ENCODE peak calls at places on chromosomes 16 and 17, in seven cellular contexts. One of them, this sample, is unnamed.

GRCh38 chr16:88633684-88634140 is 4.7 kb upstream of the IL17C start:
- DNase-seq in iPS DF 6.9: no peak
- DNase-seq in thoracic aorta: no peak
- DNase-seq in left lung: no peak
- DNase-seq in colonic mucosa: peak; percentile 64
- DNase-seq in H9: peak; percentile 86
- DNase-seq in testis: peak; percentile 36
- DNase-seq in this sample: peak; percentile 46

GRCh38 chr16:51302042-51302441 is 151.0 kb upstream of the SALL1 start:
- DNase-seq in thoracic aorta: no peak
- DNase-seq in H9: no peak
- DNase-seq in colonic mucosa: no peak
- DNase-seq in iPS DF 6.9: no peak
- DNase-seq in testis: no peak
- DNase-seq in left lung: no peak
- DNase-seq in this sample: no peak

GRCh38 chr17:36722121-36722902 is 120.9 kb downstream of the MRM1 start:
- DNase-seq in thoracic aorta: no peak
- DNase-seq in colonic mucosa: peak; percentile 72
- DNase-seq in iPS DF 6.9: no peak
- DNase-seq in H9: peak; percentile 84
- DNase-seq in left lung: peak; percentile 88
- DNase-seq in testis: peak; percentile 76
- DNase-seq in this sample: peak; percentile 51

GRCh38 chr16:49854227-49855203 is 1.4 kb downstream of the ZNF423 start:
- DNase-seq in left lung: no peak
- DNase-seq in testis: no peak
- DNase-seq in H9: no peak
- DNase-seq in iPS DF 6.9: no peak
- DNase-seq in thoracic aorta: no peak
- DNase-seq in colonic mucosa: peak; percentile 60
- DNase-seq in this sample: no peak

GRCh38 chr16:84207266-84207665 is 16.3 kb downstream of the ADAD2 start:
- DNase-seq in testis: no peak
- DNase-seq in thoracic aorta: no peak
- DNase-seq in H9: no peak
- DNase-seq in left lung: no peak
- DNase-seq in colonic mucosa: no peak
- DNase-seq in iPS DF 6.9: no peak
- DNase-seq in this sample: no peak

GRCh38 chr16:11105038-11105903 is 150.7 kb downstream of the SOCS1 start:
- DNase-seq in thoracic aorta: no peak
- DNase-seq in H9: no peak
- DNase-seq in colonic mucosa: peak; percentile 39
- DNase-seq in testis: peak; percentile 37
- DNase-seq in left lung: no peak
- DNase-seq in iPS DF 6.9: no peak
- DNase-seq in this sample: no peak

GRCh38 chr16:66502020-66502913 is 47.7 kb downstream of the TK2 start:
- DNase-seq in left lung: no peak
- DNase-seq in iPS DF 6.9: no peak
- DNase-seq in colonic mucosa: no peak
- DNase-seq in H9: no peak
- DNase-seq in testis: peak; percentile 83
- DNase-seq in thoracic aorta: no peak
- DNase-seq in this sample: no peak

GRCh38 chr17:12402963-12403622 is 262.6 kb upstream of the MYOCD start:
- DNase-seq in left lung: no peak
- DNase-seq in H9: no peak
- DNase-seq in testis: no peak
- DNase-seq in thoracic aorta: no peak
- DNase-seq in iPS DF 6.9: no peak
- DNase-seq in colonic mucosa: no peak
- DNase-seq in this sample: no peak

GRCh38 chr17:28495626-28496025 is 10.5 kb upstream of the FOXN1 start:
- DNase-seq in thoracic aorta: no peak
- DNase-seq in testis: no peak
- DNase-seq in iPS DF 6.9: no peak
- DNase-seq in H9: no peak
- DNase-seq in colonic mucosa: no peak
- DNase-seq in left lung: no peak
- DNase-seq in this sample: no peak

GRCh38 chr16:77844801-77845200 is 56.4 kb downstream of the VAT1L start:
- DNase-seq in iPS DF 6.9: no peak
- DNase-seq in left lung: no peak
- DNase-seq in H9: no peak
- DNase-seq in testis: no peak
- DNase-seq in colonic mucosa: no peak
- DNase-seq in thoracic aorta: no peak
- DNase-seq in this sample: no peak

GRCh38 chr17:2054262-2054739 is 602 bp upstream of the HIC1 start:
- DNase-seq in colonic mucosa: no peak
- DNase-seq in left lung: peak; percentile 66
- DNase-seq in thoracic aorta: no peak
- DNase-seq in H9: peak; percentile 71
- DNase-seq in iPS DF 6.9: no peak
- DNase-seq in testis: no peak
- DNase-seq in this sample: no peak

GRCh38 chr17:17685775-17686291 is 4.6 kb downstream of the RAI1 start:
- DNase-seq in iPS DF 6.9: no peak
- DNase-seq in left lung: peak; percentile 60
- DNase-seq in testis: peak; percentile 68
- DNase-seq in thoracic aorta: no peak
- DNase-seq in colonic mucosa: peak; percentile 88
- DNase-seq in H9: peak; percentile 63
- DNase-seq in this sample: no peak

GRCh38 chr17:35213412-35213925 is 19.3 kb upstream of the SLC35G3 start:
- DNase-seq in colonic mucosa: no peak
- DNase-seq in thoracic aorta: no peak
- DNase-seq in testis: no peak
- DNase-seq in H9: no peak
- DNase-seq in iPS DF 6.9: no peak
- DNase-seq in left lung: no peak
- DNase-seq in this sample: no peak

GRCh38 chr17:57090560-57091185 is 5.6 kb downstream of the AKAP1 start:
- DNase-seq in H9: no peak
- DNase-seq in iPS DF 6.9: no peak
- DNase-seq in colonic mucosa: no peak
- DNase-seq in left lung: no peak
- DNase-seq in thoracic aorta: no peak
- DNase-seq in testis: no peak
- DNase-seq in this sample: no peak

GRCh38 chr16:68752602-68753001 is 15.5 kb downstream of the CDH1 start:
- DNase-seq in testis: no peak
- DNase-seq in H9: no peak
- DNase-seq in iPS DF 6.9: no peak
- DNase-seq in thoracic aorta: no peak
- DNase-seq in left lung: no peak
- DNase-seq in colonic mucosa: peak; percentile 66
- DNase-seq in this sample: no peak

GRCh38 chr16:2148714-2149629 is 547 bp downstream of the RAB26 start:
- DNase-seq in iPS DF 6.9: no peak
- DNase-seq in colonic mucosa: peak; percentile 51
- DNase-seq in testis: no peak
- DNase-seq in H9: peak; percentile 52
- DNase-seq in left lung: no peak
- DNase-seq in thoracic aorta: no peak
- DNase-seq in this sample: no peak

GRCh38 chr16:58843675-58844074 is 109.6 kb upstream of the GOT2 start:
- DNase-seq in iPS DF 6.9: no peak
- DNase-seq in H9: no peak
- DNase-seq in thoracic aorta: no peak
- DNase-seq in colonic mucosa: no peak
- DNase-seq in testis: no peak
- DNase-seq in left lung: no peak
- DNase-seq in this sample: no peak

GRCh38 chr17:30240177-30240576 is 4.7 kb upstream of the SLC6A4 start:
- DNase-seq in colonic mucosa: no peak
- DNase-seq in H9: no peak
- DNase-seq in iPS DF 6.9: no peak
- DNase-seq in left lung: no peak
- DNase-seq in testis: no peak
- DNase-seq in thoracic aorta: no peak
- DNase-seq in this sample: no peak

GRCh38 chr16:88649195-88649923 is 1.5 kb downstream of the CYBA start:
- DNase-seq in iPS DF 6.9: no peak
- DNase-seq in testis: no peak
- DNase-seq in left lung: peak; percentile 75
- DNase-seq in colonic mucosa: no peak
- DNase-seq in H9: no peak
- DNase-seq in thoracic aorta: no peak
- DNase-seq in this sample: no peak

GRCh38 chr17:36128411-36128978 is 24.9 kb downstream of the CCL4 start:
- DNase-seq in colonic mucosa: peak; percentile 82
- DNase-seq in testis: no peak
- DNase-seq in H9: no peak
- DNase-seq in iPS DF 6.9: no peak
- DNase-seq in thoracic aorta: no peak
- DNase-seq in left lung: no peak
- DNase-seq in this sample: no peak

GRCh38 chr16:81143921-81144471 is 47.8 kb upstream of the GCSH start:
- DNase-seq in H9: no peak
- DNase-seq in left lung: no peak
- DNase-seq in thoracic aorta: no peak
- DNase-seq in testis: no peak
- DNase-seq in colonic mucosa: no peak
- DNase-seq in iPS DF 6.9: no peak
- DNase-seq in this sample: no peak

GRCh38 chr17:64661981-64662773 is at the start of gene SMURF2:
- DNase-seq in H9: peak; percentile 90
- DNase-seq in thoracic aorta: peak; percentile 34
- DNase-seq in colonic mucosa: peak; percentile 84
- DNase-seq in testis: peak; percentile 85
- DNase-seq in iPS DF 6.9: no peak
- DNase-seq in left lung: peak; percentile 95
- DNase-seq in this sample: peak; percentile 79

DNA sequence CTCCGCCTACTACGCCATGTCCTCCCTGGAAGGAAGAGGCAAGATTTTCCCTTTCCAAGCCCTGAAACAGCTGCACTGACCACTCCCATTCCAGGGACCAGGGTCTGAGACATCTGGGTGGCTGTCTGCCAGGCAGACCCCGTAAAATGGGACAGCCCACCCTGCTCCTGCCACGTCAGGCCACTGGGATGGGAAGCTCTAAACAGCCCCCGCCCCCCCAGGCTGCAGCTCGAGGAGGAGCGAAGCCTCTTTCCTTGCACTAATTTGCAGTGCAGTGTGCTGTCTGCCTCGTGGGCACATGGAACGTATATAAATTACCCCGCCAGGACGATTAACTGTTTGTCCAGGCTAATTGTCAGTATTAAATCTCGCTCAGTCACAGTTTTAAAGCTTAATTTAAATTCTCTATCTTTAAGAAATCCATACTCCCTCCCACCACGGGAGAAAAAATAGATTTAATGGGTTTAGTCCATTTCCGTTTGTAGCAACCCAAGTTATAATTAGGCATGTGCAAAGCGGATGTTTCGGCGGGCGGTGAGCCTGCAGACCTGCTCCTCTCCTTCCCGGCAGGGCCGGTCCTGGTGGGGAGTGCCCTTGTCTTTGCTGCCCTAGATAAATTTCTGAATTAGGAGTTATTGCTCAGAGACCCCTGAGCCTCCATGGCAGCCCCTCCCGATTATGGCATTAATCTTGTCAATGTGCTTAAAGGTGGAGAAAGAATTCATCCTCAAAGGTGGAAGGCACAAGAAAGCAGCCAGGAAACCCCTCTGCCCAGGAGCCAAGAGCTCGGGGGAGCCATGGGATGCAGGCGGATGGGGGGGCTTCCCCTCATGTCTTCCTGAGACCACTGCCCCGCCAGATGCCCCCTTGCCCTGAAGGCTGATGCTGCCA is 268.0 kb upstream of the TNRC6C start:
- DNase-seq in iPS DF 6.9: no peak
- DNase-seq in thoracic aorta: no peak
- DNase-seq in H9: peak; percentile 25
- DNase-seq in left lung: no peak
- DNase-seq in colonic mucosa: no peak
- DNase-seq in testis: no peak
- DNase-seq in this sample: no peak
- H3K27me3 ChIP-seq in iPS DF 6.9: peaks cover 3% of the 10 kb centered on the region
- H3K27me3 ChIP-seq in thoracic aorta: no peaks in the 10 kb centered on the region
- H3K27me3 ChIP-seq in H9: peaks cover 2% of the 10 kb centered on the region
- H3K27me3 ChIP-seq in left lung: peaks cover 73% of the 10 kb centered on the region
- H3K27me3 ChIP-seq in colonic mucosa: peaks cover 6% of the 10 kb centered on the region
- H3K27me3 ChIP-seq in testis: no peaks in the 10 kb centered on the region
- H3K27me3 ChIP-seq in this sample: no peaks in the 10 kb centered on the region

GRCh38 chr16:74903882-74904678 is 80.8 kb downstream of the WDR59 start:
- DNase-seq in thoracic aorta: no peak
- DNase-seq in colonic mucosa: no peak
- DNase-seq in testis: no peak
- DNase-seq in H9: no peak
- DNase-seq in iPS DF 6.9: no peak
- DNase-seq in left lung: no peak
- DNase-seq in this sample: no peak

GRCh38 chr16:74909665-74910064 is 75.3 kb downstream of the WDR59 start:
- DNase-seq in H9: no peak
- DNase-seq in left lung: no peak
- DNase-seq in colonic mucosa: no peak
- DNase-seq in iPS DF 6.9: no peak
- DNase-seq in testis: peak; percentile 16
- DNase-seq in thoracic aorta: no peak
- DNase-seq in this sample: no peak
- H3K27me3 ChIP-seq in H9: no peaks in the 10 kb centered on the region
- H3K27me3 ChIP-seq in left lung: no peaks in the 10 kb centered on the region
- H3K27me3 ChIP-seq in colonic mucosa: no peaks in the 10 kb centered on the region
- H3K27me3 ChIP-seq in iPS DF 6.9: no peaks in the 10 kb centered on the region
- H3K27me3 ChIP-seq in testis: no peaks in the 10 kb centered on the region
- H3K27me3 ChIP-seq in thoracic aorta: no peaks in the 10 kb centered on the region
- H3K27me3 ChIP-seq in this sample: no peaks in the 10 kb centered on the region

GRCh38 chr17:78550464-78550863 is 26.7 kb downstream of the DNAH17 start:
- DNase-seq in iPS DF 6.9: no peak
- DNase-seq in colonic mucosa: no peak
- DNase-seq in testis: no peak
- DNase-seq in thoracic aorta: no peak
- DNase-seq in H9: no peak
- DNase-seq in left lung: no peak
- DNase-seq in this sample: no peak
- H3K27me3 ChIP-seq in iPS DF 6.9: no peaks in the 10 kb centered on the region
- H3K27me3 ChIP-seq in colonic mucosa: no peaks in the 10 kb centered on the region
- H3K27me3 ChIP-seq in testis: no peaks in the 10 kb centered on the region
- H3K27me3 ChIP-seq in thoracic aorta: no peaks in the 10 kb centered on the region
- H3K27me3 ChIP-seq in H9: no peaks in the 10 kb centered on the region
- H3K27me3 ChIP-seq in left lung: no peaks in the 10 kb centered on the region
- H3K27me3 ChIP-seq in this sample: no peaks in the 10 kb centered on the region

DNA sequence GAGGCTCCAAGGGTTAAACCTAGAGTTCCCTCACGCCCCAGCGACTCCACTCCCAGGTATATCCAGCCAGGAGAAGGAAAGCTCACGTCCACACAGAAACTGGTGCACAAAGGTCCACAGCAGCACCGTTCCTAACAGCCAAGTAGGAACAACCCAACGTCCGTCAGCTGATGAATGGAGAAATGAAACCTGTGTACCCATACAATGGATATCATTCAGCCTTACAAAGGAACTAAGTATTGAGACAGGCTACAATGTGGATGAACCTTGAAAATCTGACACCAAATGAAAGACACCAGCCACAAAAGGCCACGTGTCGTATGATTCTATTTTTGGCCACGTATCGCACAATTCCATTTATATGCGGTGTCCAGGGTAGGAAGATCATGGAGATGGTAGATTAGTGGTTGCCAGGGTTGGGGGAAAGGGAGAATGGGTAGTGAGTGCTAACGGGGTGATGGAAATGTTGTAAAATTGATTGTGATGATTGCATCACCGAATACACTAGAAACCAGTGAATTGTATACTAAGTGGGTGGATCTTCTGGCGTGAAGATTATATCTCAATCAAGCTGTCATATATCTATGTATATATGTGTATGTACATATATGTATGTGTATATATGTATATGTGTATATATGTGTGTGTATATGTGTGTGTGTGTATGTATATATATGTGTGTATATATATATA is 30.1 kb downstream of the NLRC3 start:
- DNase-seq in colonic mucosa: no peak
- DNase-seq in iPS DF 6.9: no peak
- DNase-seq in left lung: no peak
- DNase-seq in thoracic aorta: no peak
- DNase-seq in testis: no peak
- DNase-seq in H9: no peak
- DNase-seq in this sample: no peak
- H3K27me3 ChIP-seq in colonic mucosa: no peaks in the 10 kb centered on the region
- H3K27me3 ChIP-seq in iPS DF 6.9: no peaks in the 10 kb centered on the region
- H3K27me3 ChIP-seq in left lung: no peaks in the 10 kb centered on the region
- H3K27me3 ChIP-seq in thoracic aorta: no peaks in the 10 kb centered on the region
- H3K27me3 ChIP-seq in testis: no peaks in the 10 kb centered on the region
- H3K27me3 ChIP-seq in H9: no peaks in the 10 kb centered on the region
- H3K27me3 ChIP-seq in this sample: no peaks in the 10 kb centered on the region

This sample was measured in effector memory CD4-positive, alpha-beta T cell.